ENCODE peak calls at places on chromosomes 2 and 18, in four cellular contexts. F, L, Y and X are unnamed samples.

GRCh38 chr2:10452956-10453885 is 5.1 kb upstream of the ODC1 start:
- DNase-seq in F (no peak), Y (no peak), L (peak), X (no peak)

GRCh38 chr2:201320701-201321100 is 36.4 kb downstream of the FLACC1 start:
- DNase-seq in F (no peak), Y (no peak), L (no peak), X (no peak)

GRCh38 chr18:12885500-12885899 is 1.5 kb upstream of the PTPN2 start:
- DNase-seq in Y (no peak), F (no peak), L (no peak), X (no peak)

GRCh38 chr2:104371084-104371483 is 482.8 kb upstream of the POU3F3 start:
- DNase-seq in L (no peak), Y (no peak), F (no peak), X (no peak)

GRCh38 chr18:79964330-79965118 is at the start of gene HSBP1L1:
- DNase-seq in Y (peak), F (peak), L (peak), X (peak)

GRCh38 chr18:10241571-10241970 is 212.9 kb upstream of the APCDD1 start:
- DNase-seq in Y (no peak), F (no peak), L (no peak), X (no peak)

GRCh38 chr2:235497096-235497495 is 3.3 kb downstream of the AGAP1 start:
- DNase-seq in F (no peak), Y (no peak), L (no peak), X (no peak)

GRCh38 chr18:31244737-31245432 is 73.1 kb upstream of the DSG1 start:
- DNase-seq in Y (no peak), F (no peak), L (no peak), X (no peak)

GRCh38 chr2:223959688-223960087 is 2.4 kb downstream of the MRPL44 start:
- DNase-seq in F (no peak), L (no peak), Y (no peak), X (no peak)

GRCh38 chr2:86000131-86000937 is 105.4 kb downstream of the POLR1A start:
- DNase-seq in Y (no peak), L (no peak), F (no peak), X (no peak)

GRCh38 chr18:12991839-12992216 is 666 bp downstream of the CEP192 start:
- DNase-seq in L (no peak), F (peak), Y (no peak), X (no peak)

GRCh38 chr18:22816266-22817176 is 116.6 kb upstream of the RBBP8 start:
- DNase-seq in F (no peak), L (no peak), Y (no peak), X (no peak)

GRCh38 chr2:111986116-111986900 is 68.8 kb upstream of the TMEM87B start:
- DNase-seq in F (no peak), L (no peak), Y (peak), X (peak)

GRCh38 chr2:98487806-98488189 is 43.1 kb downstream of the INPP4A start:
- DNase-seq in Y (no peak), L (no peak), F (peak), X (peak)

GRCh38 chr2:216404010-216404618 is 8.2 kb upstream of the SMARCAL1 start:
- DNase-seq in F (peak), Y (peak), L (peak), X (peak)

GRCh38 chr2:237967463-237967871 is 653 bp downstream of the UBE2F start:
- DNase-seq in Y (peak), L (peak), F (peak), X (peak)

GRCh38 chr18:36688020-36688965 is 140.5 kb downstream of the TPGS2 start:
- DNase-seq in L (peak), F (peak), Y (peak), X (peak)